ENCODE peak calls at places on chromosomes 4 and X, in seven cellular contexts. Z is fibroblast of lung, G is AG09319, D is AG10803, F is PC-3, U is astrocyte, Q is cardiac muscle cell. E is an unnamed sample.

GRCh38 chr4:156779774-156780173 is 191.8 kb downstream of the PDGFC start:
- DNase-seq in Z (peak; percentile 98), G (no peak), D (peak; percentile 95), F (peak; percentile 84), U (peak; percentile 98), Q (no peak), E (no peak)

GRCh38 chr4:152380919-152381318 is 155.0 kb downstream of the FBXW7 start:
- DNase-seq in Z (no peak), G (no peak), D (no peak), F (no peak), U (no peak), Q (no peak), E (no peak)

GRCh38 chr4:182917182-182918043 is at the start of gene DCTD:
- DNase-seq in Z (peak; percentile 75), G (no peak), D (peak; percentile 75), F (peak; percentile 62), U (peak; percentile 46), Q (peak; percentile 84), E (peak; percentile 77)

GRCh38 chr4:155809835-155810234 is 51.0 kb downstream of the GUCY1B1 start:
- DNase-seq in Z (peak; percentile 84), G (peak; percentile 57), D (peak; percentile 88), F (peak; percentile 87), U (peak; percentile 77), Q (peak; percentile 74), E (no peak)

GRCh38 chr4:37770016-37770415 is 56.5 kb upstream of the PGM2 start:
- DNase-seq in Z (peak; percentile 89), G (no peak), D (peak; percentile 78), F (no peak), U (peak; percentile 89), Q (no peak), E (no peak)

GRCh38 chrX:150766351-150767044 is 73.3 kb downstream of the MTMR1 start:
- DNase-seq in Z (no peak), G (no peak), D (no peak), F (no peak), U (no peak), Q (no peak), E (no peak)

GRCh38 chrX:84469226-84469625 is 33.0 kb downstream of the HDX start:
- DNase-seq in Z (peak; percentile 54), G (no peak), D (no peak), F (peak; percentile 37), U (peak; percentile 43), Q (peak; percentile 14), E (no peak)

GRCh38 chr4:152515678-152516077 is 20.2 kb downstream of the FBXW7 start:
- DNase-seq in Z (peak; percentile 75), G (no peak), D (peak; percentile 77), F (peak; percentile 53), U (peak; percentile 72), Q (no peak), E (no peak)

GRCh38 chr4:174340714-174341113 is 57.0 kb downstream of the CEP44 start:
- DNase-seq in Z (no peak), G (no peak), D (peak; percentile 59), F (peak; percentile 49), U (no peak), Q (no peak), E (no peak)

GRCh38 chr4:108045687-108046024 is 56.0 kb downstream of the HADH start:
- DNase-seq in Z (peak; percentile 39), G (no peak), D (peak; percentile 26), F (peak; percentile 51), U (peak; percentile 18), Q (no peak), E (no peak)

GRCh38 chr4:116320859-116321258 is 764.5 kb downstream of the TRAM1L1 start:
- DNase-seq in Z (no peak), G (no peak), D (no peak), F (no peak), U (no peak), Q (no peak), E (no peak)

GRCh38 chr4:52202931-52203330 is 151.8 kb downstream of the SPATA18 start:
- DNase-seq in Z (no peak), G (no peak), D (no peak), F (no peak), U (no peak), Q (no peak), E (no peak)

DNA sequence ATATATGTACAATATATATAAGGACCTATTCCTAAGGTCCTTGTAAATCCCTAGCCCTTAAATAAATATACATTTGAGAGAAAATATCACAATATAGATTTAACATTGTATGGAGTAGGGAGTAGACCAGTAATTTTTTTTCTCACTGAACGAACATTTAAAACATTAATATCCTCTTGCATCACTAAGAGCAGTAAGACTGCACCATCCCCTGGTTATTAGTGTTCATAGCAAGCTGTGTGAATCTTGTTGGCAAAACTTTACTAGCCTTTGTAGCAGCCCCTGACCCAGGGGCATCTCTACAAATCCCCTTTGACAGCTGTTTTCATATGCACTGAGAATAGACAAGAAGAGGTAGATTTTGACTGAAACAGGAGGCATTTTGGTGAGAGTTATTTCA is 146.5 kb downstream of the IL1RAPL2 start:
- DNase-seq in Z (no peak), G (no peak), D (no peak), F (peak; percentile 40), U (no peak), Q (no peak), E (no peak)
- TF ChIP-seq CTCF in Z (no peak), G (no peak), D (no peak), F (peak; percentile 47), U (no peak), Q (no peak), E (no peak)

GRCh38 chr4:94453534-94453963 is 1.8 kb downstream of the PDLIM5 start:
- DNase-seq in Z (no peak), G (no peak), D (no peak), F (peak; percentile 19), U (no peak), Q (no peak), E (no peak)

GRCh38 chr4:94452476-94453300 is 946 bp downstream of the PDLIM5 start:
- DNase-seq in Z (peak; percentile 90), G (peak; percentile 63), D (peak; percentile 83), F (peak; percentile 78), U (peak; percentile 82), Q (peak; percentile 92), E (peak; percentile 67)

GRCh38 chr4:94451051-94451404 is 714 bp upstream of the PDLIM5 start:
- DNase-seq in Z (no peak), G (no peak), D (no peak), F (no peak), U (no peak), Q (no peak), E (no peak)

GRCh38 chr4:94454405-94454804 is 2.7 kb downstream of the PDLIM5 start:
- DNase-seq in Z (peak; percentile 55), G (no peak), D (no peak), F (peak; percentile 34), U (no peak), Q (no peak), E (no peak)

GRCh38 chr4:94451669-94452475 is at the start of gene PDLIM5:
- DNase-seq in Z (peak; percentile 87), G (peak; percentile 73), D (peak; percentile 83), F (peak; percentile 87), U (peak; percentile 73), Q (peak; percentile 96), E (peak; percentile 94)
- TF ChIP-seq CTCF in Z (no peak), G (no peak), D (no peak), F (no peak), U (no peak), Q (no peak), E (no peak)

GRCh38 chrX:140123446-140123845 is 158.1 kb upstream of the CXorf66 start:
- DNase-seq in Z (peak; percentile 6), G (no peak), D (peak; percentile 2), F (peak; percentile 6), U (no peak), Q (no peak), E (peak; percentile 16)
- TF ChIP-seq CTCF in Z (no peak), G (no peak), D (peak; percentile 49), F (peak; percentile 52), U (peak; percentile 18), Q (peak; percentile 30), E (peak; percentile 15)

DNA sequence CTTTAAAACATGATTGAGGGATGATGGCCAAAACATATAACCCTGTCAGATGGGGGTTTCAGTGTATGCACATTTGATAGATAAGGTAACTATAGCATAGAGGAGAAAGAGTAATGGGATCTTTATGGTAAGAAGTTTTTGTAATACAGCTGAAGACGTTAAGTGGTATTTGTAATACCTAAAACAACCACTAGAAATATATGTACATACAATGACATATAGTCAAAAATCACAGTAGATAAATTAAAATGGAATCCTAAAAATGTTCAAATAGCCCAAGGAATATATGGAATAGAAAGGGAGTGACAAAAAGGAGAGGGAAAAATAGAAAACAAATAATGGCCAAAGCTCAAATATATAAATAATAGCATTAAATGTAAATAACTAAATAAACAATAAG is 371.3 kb upstream of the FSTL5 start:
- DNase-seq in Z (no peak), G (no peak), D (no peak), F (no peak), U (no peak), Q (no peak), E (no peak)
- TF ChIP-seq CTCF in Z (no peak), G (no peak), D (no peak), F (no peak), U (no peak), Q (no peak), E (peak; percentile 74)

DNA sequence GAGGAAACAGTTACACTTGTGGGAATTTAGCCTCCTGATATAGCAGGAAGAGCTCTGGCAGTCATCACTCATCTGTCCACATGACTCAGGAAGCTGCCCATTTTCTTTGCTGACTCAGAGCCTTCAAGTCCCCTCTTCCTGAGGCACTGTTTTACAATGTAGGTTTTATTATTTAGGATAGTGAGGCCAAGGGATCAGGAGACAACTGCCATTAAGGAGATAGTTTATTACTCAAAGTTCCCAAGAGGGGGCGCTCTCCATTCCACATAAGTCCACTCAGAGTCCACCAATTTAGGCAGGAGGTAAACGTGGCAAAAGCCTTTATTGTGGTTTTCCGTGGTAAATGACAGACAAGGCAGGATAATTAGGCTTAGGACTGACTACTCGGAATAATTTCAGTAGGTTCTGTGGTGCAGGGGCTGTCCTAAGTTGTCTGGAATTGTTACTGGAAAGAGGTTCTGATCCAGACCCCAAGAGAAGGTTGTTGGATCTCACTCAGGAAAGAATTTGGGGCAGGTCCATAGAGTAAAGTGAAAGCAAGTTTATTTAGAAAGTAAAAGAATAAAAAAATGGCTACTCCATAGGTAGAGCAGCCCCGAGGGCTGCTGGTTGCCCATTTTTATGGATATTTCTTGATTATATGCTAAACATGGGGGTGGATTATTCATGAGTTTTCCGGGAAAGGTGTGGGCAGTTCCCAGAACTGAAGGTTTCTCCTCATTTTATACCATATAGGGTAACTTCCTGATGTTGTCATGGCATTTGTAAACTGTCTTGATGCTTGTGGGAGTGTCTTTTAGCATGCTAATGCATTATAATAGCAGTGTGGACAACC is 96.0 kb upstream of the RAB40AL start:
- DNase-seq in Z (peak; percentile 11), G (no peak), D (peak; percentile 5), F (peak; percentile 80), U (no peak), Q (no peak), E (no peak)
- TF ChIP-seq CTCF in Z (peak; percentile 14), G (peak; percentile 17), D (peak; percentile 4), F (peak; percentile 83), U (no peak), Q (peak; percentile 22), E (peak; percentile 33)

DNA sequence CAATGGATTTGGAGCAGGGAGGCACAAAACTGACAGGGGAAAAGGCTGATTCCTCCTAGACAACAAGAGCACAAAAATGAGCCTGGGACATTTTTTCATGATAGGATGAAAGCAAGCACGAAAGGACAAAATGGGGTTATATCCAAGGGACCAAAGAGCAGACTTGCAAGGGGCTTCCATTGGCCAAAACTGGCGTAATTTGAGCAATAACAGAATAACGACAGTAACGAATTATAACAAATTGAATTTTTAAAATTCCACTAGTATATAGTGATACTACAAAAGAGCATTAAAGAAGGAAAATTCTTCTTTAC is 10.3 kb downstream of the SPP1 start:
- DNase-seq in Z (no peak), G (no peak), D (no peak), F (no peak), U (no peak), Q (no peak), E (no peak)
- TF ChIP-seq CTCF in Z (no peak), G (no peak), D (no peak), F (peak; percentile 8), U (no peak), Q (no peak), E (no peak)

GRCh38 chr4:158259955-158260575 is 49.8 kb downstream of the TMEM144 start:
- DNase-seq in Z (peak; percentile 12), G (no peak), D (peak; percentile 18), F (peak; percentile 70), U (peak; percentile 4), Q (peak; percentile 28), E (no peak)
- TF ChIP-seq CTCF in Z (no peak), G (peak; percentile 24), D (peak; percentile 56), F (peak; percentile 56), U (peak; percentile 40), Q (peak; percentile 36), E (peak; percentile 66)